ENCODE peak calls at places on chromosome 2, in four cellular contexts. F is GM10248, P is WERI-Rb-1, G is pancreas. C is an unnamed sample.

GRCh38 chr2:232493701-232494426 is 6.2 kb upstream of the ECEL1 start:
- DNase-seq in F (no peak), P (no peak), G (no peak), C (no peak)

GRCh38 chr2:132814651-132815050 is 144.6 kb upstream of the LYPD1 start:
- DNase-seq in F (no peak), P (no peak), G (no peak), C (no peak)

GRCh38 chr2:167190053-167190452 is 301.8 kb downstream of the XIRP2 start:
- DNase-seq in F (no peak), P (no peak), G (peak; percentile 24), C (no peak)

GRCh38 chr2:201734111-201734510 is 35.7 kb upstream of the MPP4 start:
- DNase-seq in F (no peak), P (no peak), G (no peak), C (no peak)

GRCh38 chr2:106304612-106305184 is 110.6 kb upstream of the UXS1 start:
- DNase-seq in F (no peak), P (no peak), G (no peak), C (no peak)

GRCh38 chr2:104321141-104321799 is 532.6 kb upstream of the POU3F3 start:
- DNase-seq in F (no peak), P (no peak), G (no peak), C (no peak)

GRCh38 chr2:209696836-209697711 is 74.6 kb upstream of the UNC80 start:
- DNase-seq in F (peak; percentile 21), P (no peak), G (no peak), C (no peak)

GRCh38 chr2:4381049-4381448 is 677.7 kb downstream of the DCDC2C start:
- DNase-seq in F (no peak), P (no peak), G (no peak), C (no peak)

GRCh38 chr2:43343573-43344304 is 117.3 kb upstream of the ZFP36L2 start:
- DNase-seq in F (no peak), P (no peak), G (peak; percentile 66), C (no peak)

GRCh38 chr2:152581360-152581759 is 135.9 kb downstream of the PRPF40A start:
- DNase-seq in F (no peak), P (no peak), G (no peak), C (no peak)

GRCh38 chr2:38499921-38500634 is 102.7 kb downstream of the HNRNPLL start:
- DNase-seq in F (no peak), P (no peak), G (no peak), C (no peak)

GRCh38 chr2:76307495-76307894 is 596.8 kb upstream of the GCFC2 start:
- DNase-seq in F (no peak), P (no peak), G (no peak), C (no peak)

GRCh38 chr2:203683932-203684556 is 22.4 kb upstream of the CD28 start:
- DNase-seq in F (peak; percentile 63), P (no peak), G (no peak), C (no peak)

GRCh38 chr2:69099541-69099940 is 86.6 kb downstream of the ANTXR1 start:
- DNase-seq in F (no peak), P (no peak), G (no peak), C (no peak)

GRCh38 chr2:120132190-120132589 is 91.0 kb downstream of the TMEM185B start:
- DNase-seq in F (no peak), P (no peak), G (no peak), C (no peak)

GRCh38 chr2:46802665-46803550 is 112.7 kb downstream of the MCFD2 start:
- DNase-seq in F (peak; percentile 8), P (peak; percentile 78), G (peak; percentile 37), C (no peak)

GRCh38 chr2:15984367-15985255 is 44.3 kb downstream of the MYCN start:
- DNase-seq in F (no peak), P (peak; percentile 82), G (no peak), C (peak; percentile 18)

GRCh38 chr2:121071058-121071504 is 213.9 kb downstream of the TFCP2L1 start:
- DNase-seq in F (peak; percentile 79), P (peak; percentile 72), G (peak; percentile 74), C (peak; percentile 91)

GRCh38 chr2:4324531-4324930 is 621.2 kb downstream of the DCDC2C start:
- DNase-seq in F (no peak), P (no peak), G (no peak), C (no peak)

GRCh38 chr2:141201161-141201560 is 929.7 kb downstream of the LRP1B start:
- DNase-seq in F (no peak), P (no peak), G (no peak), C (no peak)

GRCh38 chr2:223959688-223960087 is 2.4 kb downstream of the MRPL44 start:
- DNase-seq in F (no peak), P (no peak), G (peak; percentile 33), C (no peak)

GRCh38 chr2:163338270-163338669 is 397.5 kb downstream of the FIGN start:
- DNase-seq in F (no peak), P (no peak), G (no peak), C (no peak)

GRCh38 chr2:58268685-58269084 is 27.6 kb upstream of the FANCL start:
- DNase-seq in F (no peak), P (no peak), G (no peak), C (no peak)

GRCh38 chr2:217489145-217489960 is 513.4 kb downstream of the TNS1 start:
- DNase-seq in F (no peak), P (no peak), G (no peak), C (no peak)

GRCh38 chr2:230814616-230815015 is 50.1 kb upstream of the ITM2C start:
- DNase-seq in F (peak; percentile 42), P (no peak), G (no peak), C (no peak)

GRCh38 chr2:159708066-159708760 is 4.1 kb upstream of the MARCHF7 start:
- DNase-seq in F (no peak), P (no peak), G (no peak), C (no peak)

GRCh38 chr2:162062559-162062958 is 11.5 kb downstream of the DPP4 start:
- DNase-seq in F (no peak), P (no peak), G (no peak), C (no peak)

GRCh38 chr2:189521686-189522434 is 58.7 kb downstream of the SLC40A1 start:
- DNase-seq in F (no peak), P (no peak), G (no peak), C (no peak)

GRCh38 chr2:11437602-11438001 is 28.4 kb downstream of the E2F6 start:
- DNase-seq in F (no peak), P (no peak), G (no peak), C (no peak)

GRCh38 chr2:99545066-99545465 is 55.2 kb upstream of the REV1 start:
- DNase-seq in F (no peak), P (no peak), G (no peak), C (no peak)

GRCh38 chr2:96760986-96761832 is 507 bp downstream of the CNNM4 start:
- DNase-seq in F (no peak), P (no peak), G (no peak), C (no peak)

GRCh38 chr2:57981369-57981768 is 65.2 kb upstream of the VRK2 start:
- DNase-seq in F (no peak), P (no peak), G (no peak), C (no peak)

GRCh38 chr2:46985512-46985911 is 69.9 kb upstream of the MCFD2 start:
- DNase-seq in F (no peak), P (no peak), G (no peak), C (no peak)

GRCh38 chr2:77521931-77522470 is at the start of gene LRRTM4:
- DNase-seq in F (no peak), P (peak; percentile 57), G (no peak), C (peak; percentile 9)

GRCh38 chr2:226601881-226602280 is 197.7 kb downstream of the IRS1 start:
- DNase-seq in F (no peak), P (no peak), G (no peak), C (no peak)

GRCh38 chr2:226603606-226604005 is 196.0 kb downstream of the IRS1 start:
- DNase-seq in F (no peak), P (no peak), G (no peak), C (no peak)

GRCh38 chr2:226605642-226606041 is 194.0 kb downstream of the IRS1 start:
- DNase-seq in F (no peak), P (no peak), G (no peak), C (no peak)

GRCh38 chr2:226600184-226600583 is 199.4 kb downstream of the IRS1 start:
- DNase-seq in F (no peak), P (no peak), G (no peak), C (peak; percentile 38)
- TF ChIP-seq CTCF in F (no peak), P (no peak), G (no peak), C (peak; percentile 21)

GRCh38 chr2:153766415-153766814 is 105.3 kb upstream of the GALNT13 start:
- DNase-seq in F (no peak), P (no peak), G (no peak), C (no peak)

GRCh38 chr2:153770359-153770991 is 101.2 kb upstream of the GALNT13 start:
- DNase-seq in F (no peak), P (no peak), G (no peak), C (no peak)
- TF ChIP-seq CTCF in F (no peak), P (peak; percentile 57), G (no peak), C (no peak)

DNA sequence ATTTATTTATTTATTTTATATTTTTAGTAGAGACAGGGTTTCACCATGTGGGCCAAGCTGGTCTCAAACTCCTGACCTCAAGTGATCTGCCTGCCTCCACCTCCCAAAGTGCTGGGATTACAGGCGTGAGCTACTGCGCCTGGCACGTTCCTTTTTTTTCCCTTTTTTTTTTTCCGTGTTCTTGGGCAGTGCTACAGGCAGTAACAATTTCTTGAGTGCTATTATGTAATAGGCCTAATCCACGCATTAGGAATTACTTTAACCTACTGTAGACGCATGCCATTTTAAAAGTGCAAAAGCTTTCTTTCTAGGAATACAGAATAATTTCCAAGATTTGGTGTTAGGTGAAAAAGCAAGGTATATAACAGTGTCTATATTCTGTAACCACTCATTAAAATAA is 92.4 kb downstream of the METTL8 start:
- DNase-seq in F (no peak), P (no peak), G (no peak), C (no peak)
- TF ChIP-seq CTCF in F (no peak), P (no peak), G (no peak), C (no peak)

DNA sequence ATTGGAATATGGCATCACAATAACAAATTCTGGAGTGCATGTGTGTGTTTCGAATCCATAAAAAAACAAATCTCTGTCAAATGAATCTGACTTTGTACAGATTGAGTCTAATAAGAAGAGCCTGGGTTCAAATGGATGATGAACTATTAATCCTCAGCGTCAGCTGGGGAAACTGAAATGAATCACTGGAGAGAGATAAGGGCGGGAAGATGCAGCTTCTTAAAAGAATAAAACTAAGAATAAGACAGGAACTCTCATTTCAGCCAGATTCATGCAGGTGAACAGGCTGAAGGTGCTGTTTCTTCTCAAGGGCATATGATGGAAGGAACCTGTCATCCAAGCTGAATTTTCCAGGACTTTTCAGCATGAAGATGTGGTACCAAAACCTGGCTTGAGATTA is 202.6 kb upstream of the TRIB2 start:
- DNase-seq in F (no peak), P (no peak), G (no peak), C (no peak)
- TF ChIP-seq CTCF in F (no peak), P (no peak), G (no peak), C (no peak)

DNA sequence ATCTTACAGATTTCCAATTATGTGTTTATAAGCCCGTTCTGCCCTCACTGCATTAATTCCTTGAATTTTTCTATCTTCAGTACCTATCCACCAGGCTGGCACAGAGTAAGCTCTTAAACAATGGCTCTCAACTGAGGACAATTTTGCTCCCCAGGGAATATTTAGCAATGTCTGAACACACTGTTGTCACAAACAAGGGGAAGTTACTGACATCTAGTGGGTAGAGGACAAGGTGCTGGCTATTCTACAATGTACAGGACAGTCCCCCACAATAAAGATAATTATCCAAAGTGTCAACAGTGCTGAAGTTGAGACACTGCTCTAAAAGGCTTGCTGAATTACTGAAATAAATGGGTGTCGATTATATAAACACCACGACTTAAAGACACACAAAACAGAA is 5.0 kb downstream of the NDUFS1 start:
- DNase-seq in F (no peak), P (no peak), G (no peak), C (no peak)
- TF ChIP-seq CTCF in F (peak; percentile 34), P (peak; percentile 27), G (no peak), C (no peak)

GRCh38 chr2:181904022-181904632 is 12.6 kb downstream of the ITPRID2 start:
- DNase-seq in F (no peak), P (no peak), G (no peak), C (peak; percentile 39)
- TF ChIP-seq CTCF in F (peak; percentile 45), P (peak; percentile 33), G (peak; percentile 45), C (peak; percentile 77)